ENCODE peak calls at places on chromosomes 6 and 20, in ten cellular contexts. W is H1, S is uterus, P is HCT116, T is tibial nerve, J is esophagus squamous epithelium, X is heart left ventricle, Y is thyroid gland, M is A549, D is GM12878. I is an unnamed sample.

GRCh38 chr20:53642196-53643030 is 48.8 kb upstream of the ZNF217 start:
- DNase-seq in W (no peak), S (no peak), P (peak; percentile 89), T (peak; percentile 33), J (no peak), X (peak; percentile 48), Y (peak; percentile 20), M (peak; percentile 90), D (no peak), I (no peak)

GRCh38 chr6:11575408-11576033 is 38.0 kb downstream of the TMEM170B start:
- DNase-seq in W (peak; percentile 41), S (peak; percentile 35), P (peak; percentile 71), T (no peak), J (no peak), X (peak; percentile 41), Y (peak; percentile 58), M (peak; percentile 84), D (peak; percentile 74), I (peak; percentile 78)

GRCh38 chr20:52062452-52063209 is 128.9 kb downstream of the ZFP64 start:
- DNase-seq in W (no peak), S (no peak), P (no peak), T (no peak), J (no peak), X (no peak), Y (no peak), M (no peak), D (no peak), I (no peak)

GRCh38 chr20:47379433-47380150 is 23.1 kb upstream of the ZMYND8 start:
- DNase-seq in W (no peak), S (peak; percentile 72), P (no peak), T (no peak), J (no peak), X (no peak), Y (no peak), M (peak; percentile 92), D (no peak), I (no peak)

GRCh38 chr20:13220857-13221297 is at the start of gene ISM1:
- DNase-seq in W (no peak), S (peak; percentile 18), P (no peak), T (no peak), J (no peak), X (peak; percentile 28), Y (peak; percentile 88), M (peak; percentile 32), D (no peak), I (peak; percentile 15)

GRCh38 chr6:74068945-74069570 is 373.1 kb downstream of the CD109 start:
- DNase-seq in W (no peak), S (no peak), P (no peak), T (no peak), J (no peak), X (no peak), Y (no peak), M (no peak), D (no peak), I (no peak)

GRCh38 chr6:73653571-73654424 is at the start of gene SLC17A5:
- DNase-seq in W (peak; percentile 87), S (peak; percentile 95), P (peak; percentile 86), T (peak; percentile 90), J (peak; percentile 66), X (peak; percentile 95), Y (peak; percentile 97), M (peak; percentile 89), D (peak; percentile 57), I (peak; percentile 95)

GRCh38 chr6:153043719-153044118 is 41.2 kb upstream of the MTRF1L start:
- DNase-seq in W (no peak), S (no peak), P (no peak), T (no peak), J (no peak), X (no peak), Y (peak; percentile 19), M (no peak), D (no peak), I (no peak)

GRCh38 chr6:27161946-27162603 is 85.4 kb upstream of the PRSS16 start:
- DNase-seq in W (no peak), S (no peak), P (peak; percentile 62), T (no peak), J (no peak), X (no peak), Y (no peak), M (peak; percentile 66), D (no peak), I (peak; percentile 56)

GRCh38 chr6:36609582-36609981 is 15.4 kb downstream of the SRSF3 start:
- DNase-seq in W (no peak), S (no peak), P (no peak), T (no peak), J (no peak), X (no peak), Y (no peak), M (no peak), D (no peak), I (no peak)

GRCh38 chr6:129679250-129679649 is 30.7 kb downstream of the ARHGAP18 start:
- DNase-seq in W (no peak), S (no peak), P (no peak), T (no peak), J (no peak), X (no peak), Y (no peak), M (no peak), D (no peak), I (no peak)

GRCh38 chr6:5395719-5396118 is 134.4 kb downstream of the FARS2 start:
- DNase-seq in W (no peak), S (no peak), P (no peak), T (no peak), J (no peak), X (no peak), Y (no peak), M (no peak), D (no peak), I (no peak)

DNA sequence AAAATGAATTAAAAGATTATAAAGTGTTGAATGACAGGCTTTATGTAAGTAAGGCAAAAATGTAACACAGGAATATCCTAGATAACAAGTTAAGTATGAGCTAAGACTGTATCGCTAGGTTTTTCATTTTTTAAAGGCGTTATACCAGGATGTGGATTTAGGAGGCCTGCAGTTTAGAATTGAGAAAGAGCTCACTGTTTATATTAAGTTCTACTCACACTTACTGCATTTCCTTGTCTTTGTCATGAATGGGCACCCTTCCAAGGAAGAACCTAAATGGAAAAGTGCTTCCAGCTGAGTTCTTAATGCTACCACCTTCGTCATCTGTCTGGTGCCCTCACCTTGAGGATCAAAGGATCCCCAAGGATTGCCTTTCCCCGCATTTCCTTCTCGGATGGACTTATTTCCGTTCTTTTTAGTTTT is 148.7 kb downstream of the SOX4 start:
- DNase-seq in W (no peak), S (no peak), P (peak; percentile 75), T (no peak), J (no peak), X (no peak), Y (no peak), M (peak; percentile 83), D (no peak), I (no peak)
- H3K27ac ChIP-seq in W (no peak overlapping the region), S (no peak overlapping the region), P (no peak overlapping the region), T (no peak overlapping the region), J (peak overlapping the region; percentile 11), X (no peak overlapping the region), Y (no peak overlapping the region), M (peak overlapping the region; percentile 72), D (no peak overlapping the region), I (no peak overlapping the region)

DNA sequence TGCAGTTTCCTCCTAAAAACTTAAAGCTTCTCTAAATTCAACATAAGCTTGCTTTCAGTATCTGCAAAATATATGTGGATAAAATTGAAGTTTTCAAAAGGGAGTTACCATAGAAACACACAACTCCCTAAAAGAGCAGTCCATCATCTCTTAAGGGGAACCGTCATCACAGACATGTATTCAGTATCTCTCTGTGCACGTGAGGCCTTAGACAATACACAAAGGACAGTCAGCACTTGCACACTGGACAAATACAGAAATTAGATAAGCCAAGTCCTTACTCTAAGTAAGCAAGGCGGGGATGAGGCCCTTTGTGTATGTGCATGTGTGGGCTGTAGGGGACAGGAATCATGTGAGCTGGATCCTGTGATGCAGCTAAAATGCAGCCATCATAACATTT is 136.6 kb downstream of the BACH2 start:
- DNase-seq in W (no peak), S (no peak), P (no peak), T (no peak), J (no peak), X (no peak), Y (no peak), M (no peak), D (no peak), I (no peak)
- H3K4me3 ChIP-seq in W (no peak overlapping the region), S (no peak overlapping the region), P (no peak overlapping the region), T (no peak overlapping the region), J (no peak overlapping the region), X (no peak overlapping the region), Y (no peak overlapping the region), M (no peak overlapping the region), D (no peak overlapping the region), I (no peak overlapping the region)

DNA sequence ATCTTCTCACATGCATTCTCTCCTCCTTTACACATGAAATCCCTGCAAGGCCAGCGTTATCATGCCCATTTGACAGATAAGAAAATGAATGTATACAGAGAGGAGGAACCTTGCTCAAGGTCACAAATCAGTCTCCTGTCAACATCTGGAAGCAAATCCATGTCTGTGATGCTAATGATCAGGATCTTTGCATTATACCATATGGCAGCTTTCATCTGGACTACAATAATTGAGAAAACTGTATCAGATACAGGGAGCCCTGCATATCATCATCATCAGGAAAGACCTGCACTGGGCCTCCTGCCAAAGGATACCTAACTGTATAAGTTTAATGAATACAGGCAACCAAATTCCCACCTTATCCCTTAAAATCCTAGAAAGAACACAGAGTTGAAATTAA is 213.7 kb downstream of the PTPRT start:
- DNase-seq in W (no peak), S (no peak), P (no peak), T (no peak), J (no peak), X (no peak), Y (no peak), M (no peak), D (no peak), I (no peak)
- TF ChIP-seq POLR2A in W (no peak), S (no peak), P (no peak), T (no peak), J (no peak), X (no peak), Y (no peak), M (no peak), D (no peak), I (no peak)

GRCh38 chr6:40545954-40546353 is 41.2 kb downstream of the LRFN2 start:
- DNase-seq in W (peak; percentile 44), S (no peak), P (no peak), T (no peak), J (no peak), X (no peak), Y (no peak), M (no peak), D (no peak), I (no peak)

GRCh38 chr6:40555092-40555491 is 32.1 kb downstream of the LRFN2 start:
- DNase-seq in W (no peak), S (no peak), P (no peak), T (no peak), J (no peak), X (no peak), Y (peak; percentile 67), M (no peak), D (no peak), I (no peak)

GRCh38 chr6:40552926-40553325 is 34.2 kb downstream of the LRFN2 start:
- DNase-seq in W (no peak), S (no peak), P (no peak), T (no peak), J (no peak), X (no peak), Y (no peak), M (no peak), D (no peak), I (no peak)

GRCh38 chr6:40551966-40552365 is 35.2 kb downstream of the LRFN2 start:
- DNase-seq in W (no peak), S (no peak), P (no peak), T (no peak), J (no peak), X (no peak), Y (peak; percentile 70), M (no peak), D (no peak), I (no peak)

GRCh38 chr6:40550096-40550731 is 37.0 kb downstream of the LRFN2 start:
- DNase-seq in W (no peak), S (no peak), P (peak; percentile 44), T (no peak), J (no peak), X (no peak), Y (peak; percentile 51), M (peak; percentile 53), D (no peak), I (peak; percentile 59)
- H3K27ac ChIP-seq in W (no peak overlapping the region), S (no peak overlapping the region), P (no peak overlapping the region), T (no peak overlapping the region), J (no peak overlapping the region), X (no peak overlapping the region), Y (no peak overlapping the region), M (no peak overlapping the region), D (no peak overlapping the region), I (no peak overlapping the region)

I was measured in testis.